ENCODE peak calls at places on chromosomes 6 and 20, in four cellular contexts. B, V, K and L are unnamed samples.

GRCh38 chr20:6768228-6769185 is 1.0 kb downstream of the BMP2 start:
- DNase-seq in B (no peak), K (peak; percentile 4), V (peak; percentile 36), L (peak; percentile 45)

GRCh38 chr20:49706548-49707517 is 6.8 kb downstream of the B4GALT5 start:
- DNase-seq in V (no peak), B (no peak), K (no peak), L (no peak)

GRCh38 chr20:33280000-33280680 is 2.9 kb upstream of the BPIFB1 start:
- DNase-seq in V (no peak), K (no peak), B (no peak), L (no peak)

GRCh38 chr20:61515922-61516321 is 263.9 kb downstream of the CDH4 start:
- DNase-seq in K (no peak), B (no peak), V (no peak), L (no peak)

GRCh38 chr6:45504947-45505346 is 127.2 kb upstream of the SUPT3H start:
- DNase-seq in V (no peak), B (peak; percentile 70), K (peak; percentile 98), L (peak; percentile 85)

GRCh38 chr20:48632017-48632824 is 195.6 kb downstream of the PREX1 start:
- DNase-seq in B (no peak), V (no peak), K (no peak), L (no peak)

GRCh38 chr6:11815231-11815630 is 36.6 kb upstream of the ADTRP start:
- DNase-seq in B (peak; percentile 26), V (no peak), K (peak; percentile 87), L (peak; percentile 38)

GRCh38 chr6:44701038-44701636 is 313.6 kb downstream of the CDC5L start:
- DNase-seq in B (no peak), V (no peak), K (no peak), L (no peak)

GRCh38 chr6:166010136-166010535 is 157.5 kb downstream of the TBXT start:
- DNase-seq in V (no peak), B (no peak), K (no peak), L (no peak)

GRCh38 chr6:33277663-33278391 is 904 bp downstream of the B3GALT4 start:
- DNase-seq in K (no peak), B (no peak), V (no peak), L (no peak)

GRCh38 chr6:157644043-157644810 is 178.8 kb upstream of the SNX9 start:
- DNase-seq in V (no peak), B (peak; percentile 33), K (no peak), L (peak; percentile 64)

GRCh38 chr6:143504369-143504768 is 7.2 kb downstream of the FUCA2 start:
- DNase-seq in V (no peak), K (peak; percentile 36), B (no peak), L (no peak)

GRCh38 chr6:108417027-108417426 is 122.2 kb downstream of the AFG1L start:
- DNase-seq in B (no peak), V (no peak), K (peak; percentile 22), L (no peak)

GRCh38 chr6:53746442-53747103 is 48.2 kb upstream of the LRRC1 start:
- DNase-seq in K (no peak), V (no peak), B (no peak), L (peak; percentile 96)

GRCh38 chr20:58906894-58907293 is 54.4 kb downstream of the GNAS start:
- DNase-seq in K (peak; percentile 79), V (no peak), B (peak; percentile 49), L (peak; percentile 91)

GRCh38 chr6:127186889-127187288 is 68.4 kb downstream of the RSPO3 start:
- DNase-seq in B (no peak), K (no peak), V (peak; percentile 78), L (peak; percentile 57)

GRCh38 chr20:62704341-62704948 is 4.2 kb upstream of the NTSR1 start:
- DNase-seq in V (peak; percentile 87), B (peak; percentile 90), K (peak; percentile 95), L (peak; percentile 98)

GRCh38 chr6:143536461-143536865 is 24.9 kb upstream of the FUCA2 start:
- DNase-seq in B (peak; percentile 18), K (peak; percentile 33), V (peak; percentile 55), L (peak; percentile 53)

GRCh38 chr6:82015043-82015442 is 232.5 kb downstream of the IBTK start:
- DNase-seq in V (no peak), B (peak; percentile 46), K (no peak), L (peak; percentile 46)

GRCh38 chr20:51579137-51579536 is 36.6 kb upstream of the NFATC2 start:
- DNase-seq in K (peak; percentile 58), V (no peak), B (peak; percentile 69), L (no peak)

GRCh38 chr6:166602928-166603690 is 16.6 kb upstream of the RAMACL start:
- DNase-seq in V (no peak), K (no peak), B (no peak), L (no peak)

GRCh38 chr6:78492351-78493010 is 374.9 kb upstream of the IRAK1BP1 start:
- DNase-seq in B (peak; percentile 20), K (peak; percentile 43), V (no peak), L (peak; percentile 49)

GRCh38 chr20:61520761-61521460 is 268.9 kb downstream of the CDH4 start:
- DNase-seq in V (no peak), B (peak; percentile 48), K (peak; percentile 89), L (no peak)

GRCh38 chr20:21101453-21102251 is 4.5 kb downstream of the LINC00237 start:
- DNase-seq in K (no peak), V (no peak), B (no peak), L (peak; percentile 16)

GRCh38 chr6:130417951-130418350 is 52.1 kb downstream of the TMEM200A start:
- DNase-seq in V (no peak), B (peak; percentile 44), K (peak; percentile 74), L (peak; percentile 9)

GRCh38 chr6:137904822-137905617 is 38.0 kb downstream of the TNFAIP3 start:
- DNase-seq in B (peak; percentile 19), V (no peak), K (no peak), L (peak; percentile 58)

GRCh38 chr6:51570168-51570921 is 517.1 kb downstream of the PKHD1 start:
- DNase-seq in V (no peak), K (no peak), B (no peak), L (peak; percentile 49)

GRCh38 chr20:7926767-7927166 is 13.5 kb downstream of the HAO1 start:
- DNase-seq in V (no peak), B (peak; percentile 25), K (peak; percentile 53), L (peak; percentile 56)
- TF ChIP-seq CTCF in V (peak; percentile 53), B (peak; percentile 80), K (peak; percentile 59), L (peak; percentile 71)

GRCh38 chr6:2821554-2821953 is 20.1 kb downstream of the SERPINB1 start:
- DNase-seq in K (no peak), V (no peak), B (no peak), L (no peak)
- TF ChIP-seq CTCF in K (no peak), V (no peak), B (no peak), L (no peak)

DNA sequence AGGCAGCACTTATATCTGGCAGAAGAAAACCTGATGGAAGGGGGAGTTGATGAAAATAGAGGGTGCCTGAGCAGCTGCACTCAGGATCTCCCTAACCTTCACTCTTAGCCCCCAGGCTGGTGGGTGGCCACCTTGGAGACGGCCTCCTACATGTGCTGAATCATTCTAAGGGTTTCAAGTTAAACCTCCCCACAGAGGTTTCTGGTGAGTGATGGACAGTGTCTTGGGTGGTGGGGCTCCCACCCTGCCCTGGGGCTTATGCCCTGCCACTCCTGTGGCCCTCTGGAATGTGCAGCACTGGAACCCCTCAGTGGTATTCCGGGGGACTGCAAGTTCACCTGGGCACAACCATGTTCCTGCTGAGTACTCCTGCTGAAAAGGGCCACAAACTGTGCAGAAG is 357.2 kb downstream of the CD83 start:
- DNase-seq in B (no peak), V (no peak), K (no peak), L (no peak)
- TF ChIP-seq CTCF in B (no peak), V (no peak), K (no peak), L (no peak)

GRCh38 chr20:44384423-44385027 is 29.0 kb downstream of the HNF4A start:
- DNase-seq in V (peak; percentile 77), K (peak; percentile 38), B (peak; percentile 39), L (peak; percentile 71)
- TF ChIP-seq CTCF in V (peak; percentile 87), K (peak; percentile 74), B (peak; percentile 91), L (peak; percentile 94)

DNA sequence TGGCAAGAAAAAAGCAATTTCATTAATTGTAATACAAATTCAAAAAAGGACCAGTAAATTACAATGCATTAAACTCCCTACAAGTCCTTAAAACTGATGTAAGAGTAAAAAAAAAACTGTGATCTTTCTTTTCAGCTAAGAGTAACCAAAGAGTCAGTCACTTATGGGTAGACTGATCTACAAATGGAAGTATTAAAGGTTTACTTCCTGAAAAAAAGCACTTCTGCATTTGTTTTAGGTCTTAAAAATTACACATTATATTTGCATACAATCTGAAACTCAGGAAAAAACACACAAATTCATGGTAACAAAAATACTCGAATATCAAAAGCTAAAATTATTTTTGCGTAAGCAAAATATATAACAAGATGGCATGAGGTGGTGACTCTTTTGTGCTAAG is 23.5 kb downstream of the USP49 start:
- DNase-seq in B (no peak), K (no peak), V (no peak), L (no peak)
- TF ChIP-seq CTCF in B (no peak), K (no peak), V (no peak), L (no peak)

GRCh38 chr20:45427236-45428149 is 11.6 kb downstream of the PIGT start:
- DNase-seq in K (no peak), B (no peak), V (no peak), L (no peak)
- TF ChIP-seq CTCF in K (no peak), B (no peak), V (no peak), L (no peak)

DNA sequence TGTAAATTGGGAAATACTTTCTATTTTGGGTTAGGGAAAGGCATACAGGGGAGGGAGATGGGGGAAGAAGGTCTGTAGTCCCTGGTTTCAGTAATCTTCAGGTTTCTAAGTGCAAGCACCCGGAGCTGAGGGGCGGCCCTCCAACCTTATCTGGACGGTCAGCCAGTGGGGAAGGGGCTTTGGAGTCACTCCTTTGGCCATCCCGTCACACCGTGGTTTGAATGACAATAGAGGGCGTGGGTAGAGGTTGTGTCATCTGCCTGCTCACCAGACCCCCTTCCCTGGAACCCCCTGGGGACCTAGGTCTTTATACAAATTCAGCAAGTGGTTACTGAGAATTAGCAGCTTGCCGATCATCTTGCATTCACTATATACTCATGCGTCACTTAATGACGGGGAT is 29.0 kb downstream of the STK35 start:
- DNase-seq in K (no peak), V (no peak), B (no peak), L (no peak)
- TF ChIP-seq CTCF in K (no peak), V (no peak), B (no peak), L (no peak)